ENCODE peak calls at places on chromosomes 6 and 20, in eight cellular contexts. One of them, this sample, is unnamed.

GRCh38 chr6:78268591-78268990 is 598.8 kb upstream of the IRAK1BP1 start:
- DNase-seq in Peyer's patch: no peak
- DNase-seq in CD4-positive, CD25-positive, alpha-beta regulatory T cell: no peak
- DNase-seq in cardiac muscle cell: no peak
- DNase-seq in psoas muscle: no peak
- DNase-seq in HCT116: no peak
- DNase-seq in tibial artery: no peak
- DNase-seq in esophagus squamous epithelium: no peak
- DNase-seq in this sample: no peak

GRCh38 chr6:22300287-22300998 is 3.6 kb upstream of the PRL start:
- DNase-seq in Peyer's patch: no peak
- DNase-seq in CD4-positive, CD25-positive, alpha-beta regulatory T cell: no peak
- DNase-seq in cardiac muscle cell: no peak
- DNase-seq in psoas muscle: no peak
- DNase-seq in HCT116: no peak
- DNase-seq in tibial artery: no peak
- DNase-seq in esophagus squamous epithelium: no peak
- DNase-seq in this sample: no peak

GRCh38 chr6:156782691-156783320 is 5.6 kb downstream of the ARID1B start:
- DNase-seq in Peyer's patch: no peak
- DNase-seq in CD4-positive, CD25-positive, alpha-beta regulatory T cell: no peak
- DNase-seq in cardiac muscle cell: no peak
- DNase-seq in psoas muscle: no peak
- DNase-seq in HCT116: no peak
- DNase-seq in tibial artery: no peak
- DNase-seq in esophagus squamous epithelium: no peak
- DNase-seq in this sample: no peak

GRCh38 chr6:101582786-101583185 is 189.3 kb downstream of the GRIK2 start:
- DNase-seq in Peyer's patch: no peak
- DNase-seq in CD4-positive, CD25-positive, alpha-beta regulatory T cell: no peak
- DNase-seq in cardiac muscle cell: no peak
- DNase-seq in psoas muscle: no peak
- DNase-seq in HCT116: no peak
- DNase-seq in tibial artery: no peak
- DNase-seq in esophagus squamous epithelium: no peak
- DNase-seq in this sample: no peak

GRCh38 chr20:56656632-56657031 is 27.5 kb downstream of the TFAP2C start:
- DNase-seq in Peyer's patch: no peak
- DNase-seq in CD4-positive, CD25-positive, alpha-beta regulatory T cell: no peak
- DNase-seq in cardiac muscle cell: no peak
- DNase-seq in psoas muscle: no peak
- DNase-seq in HCT116: no peak
- DNase-seq in tibial artery: no peak
- DNase-seq in esophagus squamous epithelium: no peak
- DNase-seq in this sample: no peak

GRCh38 chr20:62804632-62805364 is at the start of gene OGFR:
- DNase-seq in Peyer's patch: peak; percentile 80
- DNase-seq in CD4-positive, CD25-positive, alpha-beta regulatory T cell: peak; percentile 75
- DNase-seq in cardiac muscle cell: peak; percentile 62
- DNase-seq in psoas muscle: peak; percentile 80
- DNase-seq in HCT116: no peak
- DNase-seq in tibial artery: peak; percentile 81
- DNase-seq in esophagus squamous epithelium: no peak
- DNase-seq in this sample: peak; percentile 87

GRCh38 chr6:106547961-106548453 is 81.3 kb downstream of the RTN4IP1 start:
- DNase-seq in Peyer's patch: no peak
- DNase-seq in CD4-positive, CD25-positive, alpha-beta regulatory T cell: no peak
- DNase-seq in cardiac muscle cell: peak; percentile 33
- DNase-seq in psoas muscle: no peak
- DNase-seq in HCT116: no peak
- DNase-seq in tibial artery: no peak
- DNase-seq in esophagus squamous epithelium: no peak
- DNase-seq in this sample: no peak

GRCh38 chr6:84103029-84103428 is 69.5 kb downstream of the MRAP2 start:
- DNase-seq in Peyer's patch: no peak
- DNase-seq in CD4-positive, CD25-positive, alpha-beta regulatory T cell: no peak
- DNase-seq in cardiac muscle cell: no peak
- DNase-seq in psoas muscle: no peak
- DNase-seq in HCT116: no peak
- DNase-seq in tibial artery: no peak
- DNase-seq in esophagus squamous epithelium: no peak
- DNase-seq in this sample: no peak

GRCh38 chr20:54502179-54502578 is 26.8 kb downstream of the DOK5 start:
- DNase-seq in Peyer's patch: no peak
- DNase-seq in CD4-positive, CD25-positive, alpha-beta regulatory T cell: no peak
- DNase-seq in cardiac muscle cell: no peak
- DNase-seq in psoas muscle: no peak
- DNase-seq in HCT116: no peak
- DNase-seq in tibial artery: no peak
- DNase-seq in esophagus squamous epithelium: no peak
- DNase-seq in this sample: no peak

GRCh38 chr6:136523196-136523595 is 27.0 kb downstream of the MAP7 start:
- DNase-seq in Peyer's patch: no peak
- DNase-seq in CD4-positive, CD25-positive, alpha-beta regulatory T cell: no peak
- DNase-seq in cardiac muscle cell: no peak
- DNase-seq in psoas muscle: no peak
- DNase-seq in HCT116: no peak
- DNase-seq in tibial artery: no peak
- DNase-seq in esophagus squamous epithelium: no peak
- DNase-seq in this sample: no peak

GRCh38 chr20:50191566-50192363 is 1.1 kb downstream of the CEBPB start:
- DNase-seq in Peyer's patch: peak; percentile 31
- DNase-seq in CD4-positive, CD25-positive, alpha-beta regulatory T cell: peak; percentile 71
- DNase-seq in cardiac muscle cell: peak; percentile 79
- DNase-seq in psoas muscle: peak; percentile 76
- DNase-seq in HCT116: no peak
- DNase-seq in tibial artery: no peak
- DNase-seq in esophagus squamous epithelium: peak; percentile 27
- DNase-seq in this sample: peak; percentile 71

GRCh38 chr6:167678102-167679101 is 148.3 kb upstream of the AFDN start:
- DNase-seq in Peyer's patch: no peak
- DNase-seq in CD4-positive, CD25-positive, alpha-beta regulatory T cell: no peak
- DNase-seq in cardiac muscle cell: peak; percentile 81
- DNase-seq in psoas muscle: peak; percentile 67
- DNase-seq in HCT116: no peak
- DNase-seq in tibial artery: no peak
- DNase-seq in esophagus squamous epithelium: no peak
- DNase-seq in this sample: no peak

GRCh38 chr20:59873409-59873808 is 60.0 kb downstream of the SYCP2 start:
- DNase-seq in Peyer's patch: no peak
- DNase-seq in CD4-positive, CD25-positive, alpha-beta regulatory T cell: no peak
- DNase-seq in cardiac muscle cell: no peak
- DNase-seq in psoas muscle: no peak
- DNase-seq in HCT116: no peak
- DNase-seq in tibial artery: no peak
- DNase-seq in esophagus squamous epithelium: no peak
- DNase-seq in this sample: no peak

GRCh38 chr6:16851758-16852157 is 90.5 kb upstream of the ATXN1 start:
- DNase-seq in Peyer's patch: no peak
- DNase-seq in CD4-positive, CD25-positive, alpha-beta regulatory T cell: no peak
- DNase-seq in cardiac muscle cell: no peak
- DNase-seq in psoas muscle: no peak
- DNase-seq in HCT116: no peak
- DNase-seq in tibial artery: no peak
- DNase-seq in esophagus squamous epithelium: no peak
- DNase-seq in this sample: no peak

GRCh38 chr6:14757014-14757413 is 488.9 kb upstream of the JARID2 start:
- DNase-seq in Peyer's patch: no peak
- DNase-seq in CD4-positive, CD25-positive, alpha-beta regulatory T cell: no peak
- DNase-seq in cardiac muscle cell: no peak
- DNase-seq in psoas muscle: no peak
- DNase-seq in HCT116: no peak
- DNase-seq in tibial artery: no peak
- DNase-seq in esophagus squamous epithelium: no peak
- DNase-seq in this sample: no peak
- H3K27ac ChIP-seq in Peyer's patch: no peak overlapping the region
- H3K27ac ChIP-seq in CD4-positive, CD25-positive, alpha-beta regulatory T cell: no peak overlapping the region
- H3K27ac ChIP-seq in cardiac muscle cell: no peak overlapping the region
- H3K27ac ChIP-seq in psoas muscle: no peak overlapping the region
- H3K27ac ChIP-seq in HCT116: no peak overlapping the region
- H3K27ac ChIP-seq in tibial artery: no peak overlapping the region
- H3K27ac ChIP-seq in esophagus squamous epithelium: no peak overlapping the region
- H3K27ac ChIP-seq in this sample: no peak overlapping the region

GRCh38 chr6:111754423-111754822 is 118.8 kb downstream of the FYN start:
- DNase-seq in Peyer's patch: no peak
- DNase-seq in CD4-positive, CD25-positive, alpha-beta regulatory T cell: no peak
- DNase-seq in cardiac muscle cell: no peak
- DNase-seq in psoas muscle: no peak
- DNase-seq in HCT116: no peak
- DNase-seq in tibial artery: no peak
- DNase-seq in esophagus squamous epithelium: no peak
- DNase-seq in this sample: no peak
- H3K4me1 ChIP-seq in Peyer's patch: no peaks in the 10 kb centered on the region
- H3K4me1 ChIP-seq in CD4-positive, CD25-positive, alpha-beta regulatory T cell: peaks cover 100% of the 10 kb centered on the region
- H3K4me1 ChIP-seq in cardiac muscle cell: no peaks in the 10 kb centered on the region
- H3K4me1 ChIP-seq in psoas muscle: no peaks in the 10 kb centered on the region
- H3K4me1 ChIP-seq in HCT116: no peaks in the 10 kb centered on the region
- H3K4me1 ChIP-seq in tibial artery: peaks cover 7% of the 10 kb centered on the region
- H3K4me1 ChIP-seq in esophagus squamous epithelium: peaks cover 31% of the 10 kb centered on the region
- H3K4me1 ChIP-seq in this sample: peaks cover 98% of the 10 kb centered on the region

GRCh38 chr6:158870418-158870957 is 51.3 kb upstream of the EZR start:
- DNase-seq in Peyer's patch: no peak
- DNase-seq in CD4-positive, CD25-positive, alpha-beta regulatory T cell: no peak
- DNase-seq in cardiac muscle cell: no peak
- DNase-seq in psoas muscle: no peak
- DNase-seq in HCT116: no peak
- DNase-seq in tibial artery: no peak
- DNase-seq in esophagus squamous epithelium: no peak
- DNase-seq in this sample: no peak
- H3K4me3 ChIP-seq in Peyer's patch: peak overlapping the region; percentile 54
- H3K4me3 ChIP-seq in CD4-positive, CD25-positive, alpha-beta regulatory T cell: peak overlapping the region; percentile 76
- H3K4me3 ChIP-seq in cardiac muscle cell: no peak overlapping the region
- H3K4me3 ChIP-seq in psoas muscle: peak overlapping the region; percentile 64
- H3K4me3 ChIP-seq in HCT116: peak overlapping the region; percentile 44
- H3K4me3 ChIP-seq in tibial artery: peak overlapping the region; percentile 44
- H3K4me3 ChIP-seq in esophagus squamous epithelium: no peak overlapping the region
- H3K4me3 ChIP-seq in this sample: peak overlapping the region; percentile 79

GRCh38 chr6:6826961-6827360 is 238.4 kb downstream of the LY86 start:
- DNase-seq in Peyer's patch: no peak
- DNase-seq in CD4-positive, CD25-positive, alpha-beta regulatory T cell: no peak
- DNase-seq in cardiac muscle cell: no peak
- DNase-seq in psoas muscle: no peak
- DNase-seq in HCT116: no peak
- DNase-seq in tibial artery: no peak
- DNase-seq in esophagus squamous epithelium: no peak
- DNase-seq in this sample: no peak
- H3K27ac ChIP-seq in Peyer's patch: no peak overlapping the region
- H3K27ac ChIP-seq in CD4-positive, CD25-positive, alpha-beta regulatory T cell: no peak overlapping the region
- H3K27ac ChIP-seq in cardiac muscle cell: no peak overlapping the region
- H3K27ac ChIP-seq in psoas muscle: peak overlapping the region; percentile 98
- H3K27ac ChIP-seq in HCT116: peak overlapping the region; percentile 69
- H3K27ac ChIP-seq in tibial artery: no peak overlapping the region
- H3K27ac ChIP-seq in esophagus squamous epithelium: peak overlapping the region; percentile 89
- H3K27ac ChIP-seq in this sample: no peak overlapping the region

DNA sequence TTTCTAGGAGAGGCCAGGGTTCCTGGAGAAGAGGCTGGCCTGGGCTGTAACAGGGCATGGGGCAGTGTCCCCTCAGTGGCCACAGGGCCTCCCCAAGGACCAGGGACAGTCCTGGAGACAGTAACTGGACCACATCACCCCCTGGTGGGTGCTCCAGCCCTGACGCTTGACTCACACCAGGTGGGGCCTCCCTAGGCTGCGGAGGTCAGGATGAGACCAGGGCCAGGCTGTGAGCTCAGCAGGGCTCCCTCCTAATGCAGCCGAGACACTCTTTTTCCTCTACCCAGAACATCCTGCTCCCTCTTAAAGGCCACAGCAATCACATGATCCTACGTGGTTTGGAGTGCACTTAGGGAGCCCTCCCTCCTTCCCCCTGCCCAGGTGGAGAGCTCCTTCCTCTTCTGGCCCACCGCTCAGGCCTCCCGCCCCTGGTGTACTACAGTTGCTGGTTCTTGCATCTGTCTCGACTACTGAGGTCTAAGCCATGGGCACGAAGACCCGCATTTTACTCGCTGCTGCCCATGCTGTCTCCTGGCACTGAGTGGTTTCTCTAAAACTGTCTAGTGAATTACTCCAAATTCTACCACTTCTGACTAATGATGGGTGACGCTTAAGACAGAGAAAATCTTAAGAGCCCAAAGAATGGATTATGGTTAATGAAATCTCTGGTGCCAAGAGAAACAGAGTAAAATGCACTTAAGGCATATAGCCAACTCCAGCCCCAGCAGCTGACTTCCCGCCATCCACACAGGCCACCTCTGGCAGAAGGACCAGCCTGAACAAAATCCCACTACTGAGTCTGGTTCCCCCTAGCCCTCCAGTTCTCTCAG is 166.1 kb upstream of the CST7 start:
- DNase-seq in Peyer's patch: no peak
- DNase-seq in CD4-positive, CD25-positive, alpha-beta regulatory T cell: no peak
- DNase-seq in cardiac muscle cell: no peak
- DNase-seq in psoas muscle: peak; percentile 14
- DNase-seq in HCT116: no peak
- DNase-seq in tibial artery: peak; percentile 62
- DNase-seq in esophagus squamous epithelium: no peak
- DNase-seq in this sample: no peak
- H3K4me1 ChIP-seq in Peyer's patch: no peaks in the 10 kb centered on the region
- H3K4me1 ChIP-seq in CD4-positive, CD25-positive, alpha-beta regulatory T cell: no peaks in the 10 kb centered on the region
- H3K4me1 ChIP-seq in cardiac muscle cell: no peaks in the 10 kb centered on the region
- H3K4me1 ChIP-seq in psoas muscle: no peaks in the 10 kb centered on the region
- H3K4me1 ChIP-seq in HCT116: no peaks in the 10 kb centered on the region
- H3K4me1 ChIP-seq in tibial artery: peaks cover 4% of the 10 kb centered on the region
- H3K4me1 ChIP-seq in esophagus squamous epithelium: peaks cover 17% of the 10 kb centered on the region
- H3K4me1 ChIP-seq in this sample: no peaks in the 10 kb centered on the region

DNA sequence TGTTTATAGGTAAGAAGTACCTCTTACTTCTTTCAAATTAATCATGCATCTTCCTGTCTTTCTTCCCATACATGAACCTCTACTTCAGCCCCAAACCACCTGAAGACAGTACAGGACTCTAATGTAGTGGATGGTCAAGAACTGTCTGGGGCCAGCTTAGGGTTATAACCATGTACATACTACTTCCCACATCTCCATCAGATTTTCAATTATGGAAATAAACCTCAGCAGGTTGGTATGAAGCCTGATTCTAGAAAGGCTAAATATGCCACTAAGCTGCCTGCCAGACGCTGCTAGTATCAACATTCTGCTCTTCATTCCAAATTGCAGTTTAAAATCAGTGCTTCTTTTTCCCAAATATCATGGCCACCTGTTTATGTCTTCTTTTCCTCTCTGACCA is 99.2 kb upstream of the ID4 start:
- DNase-seq in Peyer's patch: no peak
- DNase-seq in CD4-positive, CD25-positive, alpha-beta regulatory T cell: no peak
- DNase-seq in cardiac muscle cell: no peak
- DNase-seq in psoas muscle: no peak
- DNase-seq in HCT116: no peak
- DNase-seq in tibial artery: no peak
- DNase-seq in esophagus squamous epithelium: no peak
- DNase-seq in this sample: no peak
- H3K4me3 ChIP-seq in Peyer's patch: no peak overlapping the region
- H3K4me3 ChIP-seq in CD4-positive, CD25-positive, alpha-beta regulatory T cell: no peak overlapping the region
- H3K4me3 ChIP-seq in cardiac muscle cell: no peak overlapping the region
- H3K4me3 ChIP-seq in psoas muscle: no peak overlapping the region
- H3K4me3 ChIP-seq in HCT116: no peak overlapping the region
- H3K4me3 ChIP-seq in tibial artery: no peak overlapping the region
- H3K4me3 ChIP-seq in esophagus squamous epithelium: no peak overlapping the region
- H3K4me3 ChIP-seq in this sample: no peak overlapping the region

DNA sequence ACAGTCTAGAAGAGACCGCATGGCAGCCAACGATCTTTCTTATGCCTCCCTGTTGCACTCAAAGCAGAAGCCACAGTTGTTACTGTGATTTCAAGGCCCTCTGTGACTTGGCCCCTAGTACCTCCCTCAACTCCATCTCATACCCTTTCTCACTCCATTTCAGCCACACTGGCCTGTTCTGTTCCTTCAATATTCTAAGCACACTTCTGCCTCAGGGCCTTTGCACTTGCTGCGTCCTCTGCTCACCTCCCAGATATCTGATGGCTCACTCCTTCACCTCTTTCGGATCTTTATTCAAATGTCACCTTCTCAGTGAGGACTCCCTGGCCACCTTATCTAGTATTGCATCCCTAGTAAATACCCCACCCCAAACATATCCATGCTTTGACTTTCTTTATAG is 29.4 kb upstream of the CCN6 start:
- DNase-seq in Peyer's patch: no peak
- DNase-seq in CD4-positive, CD25-positive, alpha-beta regulatory T cell: no peak
- DNase-seq in cardiac muscle cell: no peak
- DNase-seq in psoas muscle: no peak
- DNase-seq in HCT116: no peak
- DNase-seq in tibial artery: no peak
- DNase-seq in esophagus squamous epithelium: no peak
- DNase-seq in this sample: no peak
- H3K27ac ChIP-seq in Peyer's patch: no peak overlapping the region
- H3K27ac ChIP-seq in CD4-positive, CD25-positive, alpha-beta regulatory T cell: no peak overlapping the region
- H3K27ac ChIP-seq in cardiac muscle cell: no peak overlapping the region
- H3K27ac ChIP-seq in psoas muscle: no peak overlapping the region
- H3K27ac ChIP-seq in HCT116: no peak overlapping the region
- H3K27ac ChIP-seq in tibial artery: no peak overlapping the region
- H3K27ac ChIP-seq in esophagus squamous epithelium: no peak overlapping the region
- H3K27ac ChIP-seq in this sample: no peak overlapping the region

This sample was measured in CD8-positive, alpha-beta memory T cell.